ENCODE peak calls at places on chromosome 18, in six cellular contexts. Q is lower leg skin, H is uterus, V is stomach, J is tibial nerve, K is suprapubic skin. M is an unnamed sample.

GRCh38 chr18:57445488-57446319 is 10.5 kb downstream of the ONECUT2 start:
- DNase-seq in Q (no peak), H (no peak), V (no peak), J (no peak), K (no peak), M (no peak)

GRCh38 chr18:26768388-26768787 is 97.1 kb downstream of the AQP4 start:
- DNase-seq in Q (no peak), H (no peak), V (no peak), J (no peak), K (no peak), M (no peak)

GRCh38 chr18:46740046-46740445 is 16.8 kb downstream of the ST8SIA5 start:
- DNase-seq in Q (no peak), H (no peak), V (no peak), J (no peak), K (no peak), M (no peak)

GRCh38 chr18:374735-375168 is 106.9 kb upstream of the THOC1 start:
- DNase-seq in Q (peak), H (peak), V (no peak), J (peak), K (no peak), M (peak)

GRCh38 chr18:63365909-63366269 is 1.1 kb downstream of the KDSR start:
- DNase-seq in Q (no peak), H (no peak), V (no peak), J (no peak), K (no peak), M (peak)

GRCh38 chr18:8324343-8325065 is 284.7 kb upstream of the RAB12 start:
- DNase-seq in Q (no peak), H (no peak), V (no peak), J (no peak), K (no peak), M (no peak)

GRCh38 chr18:74982946-74983635 is 225.8 kb downstream of the PTGR3 start:
- DNase-seq in Q (no peak), H (no peak), V (no peak), J (no peak), K (no peak), M (no peak)

GRCh38 chr18:40708726-40709125 is 1246.3 kb upstream of the PIK3C3 start:
- DNase-seq in Q (no peak), H (no peak), V (no peak), J (no peak), K (no peak), M (no peak)

GRCh38 chr18:26948703-26949102 is 83.2 kb upstream of the AQP4 start:
- DNase-seq in Q (no peak), H (no peak), V (no peak), J (no peak), K (no peak), M (no peak)

GRCh38 chr18:79948719-79949411 is 2.6 kb downstream of the SLC66A2 start:
- DNase-seq in Q (no peak), H (no peak), V (peak), J (no peak), K (peak), M (no peak)

GRCh38 chr18:66013976-66014375 is 263.2 kb downstream of the CDH7 start:
- DNase-seq in Q (no peak), H (no peak), V (no peak), J (no peak), K (no peak), M (no peak)

GRCh38 chr18:22347624-22348511 is 69.8 kb downstream of the CTAGE1 start:
- DNase-seq in Q (no peak), H (peak), V (no peak), J (no peak), K (no peak), M (no peak)

GRCh38 chr18:43034683-43035500 is 80.6 kb downstream of the RIT2 start:
- DNase-seq in Q (no peak), H (no peak), V (no peak), J (no peak), K (no peak), M (no peak)

GRCh38 chr18:36031407-36031806 is 36.0 kb downstream of the RPRD1A start:
- DNase-seq in Q (no peak), H (no peak), V (no peak), J (no peak), K (no peak), M (no peak)

GRCh38 chr18:26405190-26405781 is 143.1 kb downstream of the KCTD1 start:
- DNase-seq in Q (no peak), H (no peak), V (peak), J (no peak), K (no peak), M (peak)

DNA sequence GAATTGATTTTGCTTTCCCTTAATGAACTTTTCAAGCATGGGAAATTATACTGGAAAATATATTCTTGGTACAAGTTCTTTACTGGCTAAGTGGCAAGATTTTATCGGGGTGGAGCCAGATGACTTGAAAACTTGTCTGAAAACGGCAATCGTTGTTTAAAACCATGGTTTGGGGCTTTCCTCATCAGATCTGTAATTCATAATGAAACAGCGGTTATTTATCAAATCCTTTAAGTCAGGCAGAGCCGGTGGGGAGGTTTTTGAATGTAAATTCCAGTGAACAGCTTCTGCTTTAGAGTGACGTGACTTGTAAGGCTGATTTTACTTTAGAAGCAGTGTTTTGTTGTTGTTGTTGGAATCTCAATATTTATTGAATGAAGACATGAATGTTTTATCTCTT is 2.6 kb downstream of the SEC11C start:
- DNase-seq in Q (no peak), H (no peak), V (no peak), J (no peak), K (no peak), M (no peak)
- TF ChIP-seq POLR2A in Q (no peak), H (no peak), V (no peak), J (no peak), K (no peak), M (no peak)

GRCh38 chr18:44764863-44765262 is 84.2 kb downstream of the SETBP1 start:
- DNase-seq in Q (no peak), H (no peak), V (no peak), J (no peak), K (no peak), M (no peak)

GRCh38 chr18:44763327-44763726 is 82.6 kb downstream of the SETBP1 start:
- DNase-seq in Q (no peak), H (no peak), V (no peak), J (no peak), K (no peak), M (no peak)

GRCh38 chr18:44761812-44762211 is 81.1 kb downstream of the SETBP1 start:
- DNase-seq in Q (no peak), H (no peak), V (peak), J (no peak), K (no peak), M (no peak)

GRCh38 chr18:44758821-44759624 is 78.3 kb downstream of the SETBP1 start:
- DNase-seq in Q (no peak), H (no peak), V (no peak), J (no peak), K (no peak), M (peak)

GRCh38 chr18:44759925-44760342 is 79.2 kb downstream of the SETBP1 start:
- DNase-seq in Q (no peak), H (no peak), V (no peak), J (no peak), K (no peak), M (no peak)
- TF ChIP-seq POLR2A in Q (no peak), H (no peak), V (no peak), J (no peak), K (no peak), M (peak)

GRCh38 chr18:67516432-67517223 is at the start of gene DSEL:
- DNase-seq in Q (peak), H (peak), V (peak), J (peak), K (peak), M (peak)
- TF ChIP-seq POLR2A in Q (no peak), H (peak), V (no peak), J (peak), K (peak), M (no peak)

GRCh38 chr18:28177828-28178635 is 1.1 kb upstream of the CDH2 start:
- DNase-seq in Q (no peak), H (peak), V (peak), J (no peak), K (no peak), M (no peak)

GRCh38 chr18:28176674-28176932 is 327 bp downstream of the CDH2 start:
- DNase-seq in Q (no peak), H (no peak), V (no peak), J (no peak), K (no peak), M (no peak)

GRCh38 chr18:28178720-28179119 is 1.8 kb upstream of the CDH2 start:
- DNase-seq in Q (no peak), H (no peak), V (no peak), J (no peak), K (no peak), M (no peak)

GRCh38 chr18:28175930-28176673 is 828 bp downstream of the CDH2 start:
- DNase-seq in Q (no peak), H (no peak), V (no peak), J (no peak), K (no peak), M (no peak)

GRCh38 chr18:28176933-28177827 is at the start of gene CDH2:
- DNase-seq in Q (no peak), H (peak), V (peak), J (no peak), K (no peak), M (peak)
- TF ChIP-seq POLR2A in Q (no peak), H (no peak), V (no peak), J (no peak), K (no peak), M (no peak)

GRCh38 chr18:58581265-58581664 is 47.6 kb downstream of the ALPK2 start:
- DNase-seq in Q (no peak), H (no peak), V (no peak), J (no peak), K (no peak), M (no peak)
- TF ChIP-seq POLR2A in Q (no peak), H (no peak), V (no peak), J (no peak), K (no peak), M (no peak)

GRCh38 chr18:49459404-49460171 is 857 bp downstream of the DYM start:
- DNase-seq in Q (peak), H (no peak), V (no peak), J (peak), K (no peak), M (no peak)
- TF ChIP-seq POLR2A in Q (no peak), H (no peak), V (no peak), J (no peak), K (no peak), M (no peak)

GRCh38 chr18:3624818-3625716 is 175.1 kb downstream of the TGIF1 start:
- DNase-seq in Q (no peak), H (peak), V (peak), J (peak), K (peak), M (no peak)
- TF ChIP-seq POLR2A in Q (no peak), H (no peak), V (no peak), J (no peak), K (no peak), M (no peak)

GRCh38 chr18:24986611-24987270 is 365.2 kb downstream of the ZNF521 start:
- DNase-seq in Q (no peak), H (no peak), V (no peak), J (no peak), K (no peak), M (no peak)

GRCh38 chr18:24983566-24983965 is 368.4 kb downstream of the ZNF521 start:
- DNase-seq in Q (no peak), H (no peak), V (no peak), J (no peak), K (no peak), M (no peak)

GRCh38 chr18:24985616-24986015 is 366.4 kb downstream of the ZNF521 start:
- DNase-seq in Q (no peak), H (no peak), V (no peak), J (no peak), K (no peak), M (no peak)

GRCh38 chr18:24979223-24979622 is 372.7 kb downstream of the ZNF521 start:
- DNase-seq in Q (no peak), H (no peak), V (no peak), J (no peak), K (no peak), M (no peak)

GRCh38 chr18:24982831-24983230 is 369.1 kb downstream of the ZNF521 start:
- DNase-seq in Q (no peak), H (no peak), V (no peak), J (no peak), K (no peak), M (no peak)
- TF ChIP-seq POLR2A in Q (no peak), H (no peak), V (no peak), J (no peak), K (no peak), M (no peak)

GRCh38 chr18:55592106-55592505 is 4.1 kb upstream of the TCF4 start:
- DNase-seq in Q (no peak), H (no peak), V (no peak), J (no peak), K (no peak), M (no peak)

GRCh38 chr18:55588876-55589595 is 1.0 kb upstream of the TCF4 start:
- DNase-seq in Q (no peak), H (no peak), V (no peak), J (no peak), K (no peak), M (no peak)

GRCh38 chr18:55587341-55588000 is 521 bp downstream of the TCF4 start:
- DNase-seq in Q (peak), H (peak), V (no peak), J (peak), K (no peak), M (no peak)

GRCh38 chr18:55588001-55588875 is at the start of gene TCF4:
- DNase-seq in Q (peak), H (peak), V (peak), J (peak), K (peak), M (no peak)

GRCh38 chr18:55589625-55590291 is 1.8 kb upstream of the TCF4 start:
- DNase-seq in Q (peak), H (peak), V (peak), J (peak), K (peak), M (peak)
- TF ChIP-seq POLR2A in Q (peak), H (peak), V (no peak), J (peak), K (peak), M (peak)

DNA sequence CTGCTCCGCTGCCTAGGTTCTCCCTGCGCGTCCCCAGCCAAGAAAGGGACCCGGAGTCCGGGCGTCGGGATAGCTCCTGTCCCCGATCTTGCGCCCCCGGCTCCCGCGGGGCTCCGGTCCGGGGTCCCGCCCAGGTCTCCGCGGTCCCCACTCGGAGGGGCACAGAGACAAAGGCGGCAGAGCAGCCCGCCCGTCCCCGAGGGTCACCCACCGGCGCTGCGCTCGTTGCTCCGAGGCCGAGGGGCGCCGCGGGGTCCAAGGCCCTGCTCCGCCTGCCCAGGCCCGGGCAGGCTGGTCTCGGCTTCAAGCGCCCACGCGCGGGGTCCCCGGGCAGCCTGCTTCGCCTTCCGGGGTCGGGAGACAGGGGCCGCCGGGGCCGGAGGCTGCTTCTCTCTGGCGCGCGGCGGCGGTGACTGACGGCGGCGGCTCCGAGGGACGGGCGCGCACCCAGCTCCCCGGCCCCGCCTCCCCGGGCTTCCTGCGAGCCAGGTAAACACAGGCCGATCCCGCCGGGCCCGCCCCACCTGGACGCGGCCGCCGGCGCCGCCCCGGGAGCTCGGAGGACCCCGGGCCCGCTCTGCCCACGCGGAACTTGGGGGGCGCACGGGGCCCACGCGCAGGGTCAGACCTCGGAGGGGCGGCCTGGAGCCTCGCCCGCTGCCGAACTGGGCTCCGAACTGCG is at the start of gene MBP:
- DNase-seq in Q (peak), H (peak), V (peak), J (peak), K (peak), M (peak)
- TF ChIP-seq POLR2A in Q (peak), H (peak), V (no peak), J (peak), K (peak), M (no peak)

M was measured in GM12891.